ENCODE peak calls at places on chromosomes 12 and 14, in six cellular contexts. C, I, Q, G, Z and X are unnamed samples.

GRCh38 chr14:50308363-50308762 is 3.7 kb downstream of the L2HGDH start:
- DNase-seq in I (no peak), Z (no peak), G (no peak), C (no peak), Q (peak; percentile 35), X (no peak)

GRCh38 chr14:79465651-79466050 is 745.7 kb downstream of the DIO2 start:
- DNase-seq in Z (no peak), G (no peak), C (no peak), Q (peak; percentile 23), I (no peak), X (no peak)

GRCh38 chr12:95641299-95641947 is 90.1 kb upstream of the USP44 start:
- DNase-seq in C (no peak), G (no peak), I (no peak), Q (no peak), Z (no peak), X (no peak)

GRCh38 chr12:7994731-7995205 is 37.7 kb upstream of the FOXJ2 start:
- DNase-seq in Z (no peak), I (no peak), G (no peak), Q (peak; percentile 90), C (no peak), X (no peak)

GRCh38 chr12:49146406-49146805 is 15.2 kb upstream of the TUBA1B start:
- DNase-seq in Z (no peak), Q (no peak), C (no peak), I (no peak), G (no peak), X (no peak)

GRCh38 chr12:53049582-53050318 is at the start of gene TNS2:
- DNase-seq in I (no peak), Q (peak; percentile 76), G (peak; percentile 70), Z (no peak), C (peak; percentile 88), X (no peak)

GRCh38 chr12:31567029-31567428 is 23.9 kb downstream of the DENND5B start:
- DNase-seq in Z (no peak), Q (no peak), I (no peak), C (no peak), G (no peak), X (no peak)

GRCh38 chr12:115354476-115354890 is 670.5 kb upstream of the TBX3 start:
- DNase-seq in Z (no peak), C (no peak), Q (peak; percentile 22), G (no peak), I (no peak), X (no peak)

GRCh38 chr14:89296281-89296745 is 120.7 kb downstream of the FOXN3 start:
- DNase-seq in G (no peak), Z (no peak), I (no peak), Q (no peak), C (no peak), X (no peak)

GRCh38 chr14:91149462-91149861 is 35.6 kb downstream of the DGLUCY start:
- DNase-seq in G (no peak), C (peak; percentile 78), Z (no peak), Q (peak; percentile 97), I (no peak), X (no peak)

GRCh38 chr12:122368361-122369073 is 54.0 kb downstream of the CLIP1 start:
- DNase-seq in Q (peak; percentile 56), Z (no peak), C (peak; percentile 55), I (no peak), G (no peak), X (no peak)

GRCh38 chr12:116882742-116883141 is 1.5 kb upstream of the HRK start:
- DNase-seq in G (no peak), Z (no peak), I (no peak), C (no peak), Q (peak; percentile 59), X (no peak)

GRCh38 chr14:71166434-71166833 is 259.2 kb downstream of the PCNX1 start:
- DNase-seq in G (no peak), Q (peak; percentile 43), C (no peak), I (no peak), Z (no peak), X (no peak)

GRCh38 chr12:93167841-93168492 is 209.8 kb upstream of the NUDT4 start:
- DNase-seq in Z (no peak), I (no peak), Q (no peak), G (no peak), C (no peak), X (no peak)

GRCh38 chr12:64006211-64006610 is 161.7 kb downstream of the SRGAP1 start:
- DNase-seq in Q (peak; percentile 85), C (no peak), I (no peak), Z (no peak), G (no peak), X (no peak)

GRCh38 chr14:100473249-100473648 is 114.0 kb downstream of the BEGAIN start:
- DNase-seq in I (no peak), G (no peak), C (no peak), Z (no peak), Q (no peak), X (no peak)

GRCh38 chr12:121893901-121894540 is 5.4 kb downstream of the PSMD9 start:
- DNase-seq in Z (no peak), C (no peak), I (no peak), G (no peak), Q (peak; percentile 67), X (no peak)

GRCh38 chr14:68342216-68342615 is 450.7 kb downstream of the ZFP36L1 start:
- DNase-seq in C (no peak), Z (no peak), Q (no peak), I (no peak), G (no peak), X (no peak)

GRCh38 chr14:75249251-75249957 is 29.2 kb upstream of the FOS start:
- DNase-seq in Z (no peak), I (peak; percentile 57), Q (no peak), G (no peak), C (no peak), X (no peak)

GRCh38 chr14:56797569-56798446 is 12.5 kb downstream of the OTX2 start:
- DNase-seq in C (no peak), Q (no peak), I (no peak), G (peak; percentile 79), Z (no peak), X (no peak)

GRCh38 chr12:128076188-128076587 is 190.8 kb upstream of the TMEM132C start:
- DNase-seq in G (no peak), Q (peak; percentile 83), Z (no peak), C (peak; percentile 50), I (no peak), X (no peak)

GRCh38 chr12:64097346-64098105 is 124.6 kb downstream of the KICS2 start:
- DNase-seq in C (no peak), I (no peak), Z (no peak), Q (peak; percentile 60), G (no peak), X (no peak)

GRCh38 chr14:105602243-105602750 is 75.9 kb downstream of the TMEM121 start:
- DNase-seq in I (no peak), G (no peak), Q (no peak), C (no peak), Z (no peak), X (no peak)

GRCh38 chr14:90797451-90797850 is 18.8 kb downstream of the TTC7B start:
- DNase-seq in I (no peak), Q (no peak), G (no peak), Z (no peak), C (no peak), X (peak; percentile 79)

GRCh38 chr12:120814203-120814902 is 88.7 kb downstream of the ACADS start:
- DNase-seq in Q (no peak), G (no peak), I (no peak), C (no peak), Z (no peak), X (no peak)

GRCh38 chr12:15522574-15523187 is 200.4 kb downstream of the PTPRO start:
- DNase-seq in Z (no peak), G (no peak), C (no peak), I (no peak), Q (peak; percentile 46), X (no peak)

GRCh38 chr14:62029569-62029924 is 267.3 kb downstream of the SNAPC1 start:
- DNase-seq in I (no peak), C (no peak), G (no peak), Z (no peak), Q (no peak), X (no peak)

GRCh38 chr12:74317078-74317581 is 220.5 kb upstream of the ATXN7L3B start:
- DNase-seq in G (no peak), Q (no peak), I (no peak), C (no peak), Z (no peak), X (no peak)

GRCh38 chr12:27555928-27556778 is 32.1 kb downstream of the PPFIBP1 start:
- DNase-seq in C (no peak), Q (no peak), I (no peak), Z (no peak), G (no peak), X (peak; percentile 8)

GRCh38 chr14:69013943-69014782 is 35.1 kb upstream of the ACTN1 start:
- DNase-seq in C (peak; percentile 74), Z (peak; percentile 88), I (no peak), G (no peak), Q (peak; percentile 62), X (peak; percentile 88)

GRCh38 chr12:100473716-100474150 is at the start of gene NR1H4:
- DNase-seq in Z (no peak), C (peak; percentile 88), G (no peak), Q (peak; percentile 49), I (no peak), X (no peak)

GRCh38 chr14:20477211-20477876 is 8.1 kb downstream of the PNP start:
- DNase-seq in C (peak; percentile 67), G (no peak), I (no peak), Z (no peak), Q (peak; percentile 80), X (peak; percentile 98)

GRCh38 chr12:16606936-16607335 is 974 bp upstream of the LMO3 start:
- DNase-seq in Q (no peak), G (no peak), I (no peak), Z (no peak), C (no peak), X (no peak)

GRCh38 chr14:60665178-60665555 is 15.9 kb upstream of the SIX1 start:
- DNase-seq in Z (no peak), Q (no peak), C (no peak), I (no peak), G (no peak), X (no peak)

GRCh38 chr12:42564540-42564939 is 25.0 kb downstream of the PRICKLE1 start:
- DNase-seq in C (no peak), Z (no peak), I (no peak), Q (peak; percentile 81), G (no peak), X (no peak)